ENCODE peak calls at places on chromosome X, in eight cellular contexts. O is fibroblast of lung, J is OCI-LY7, A is mammary epithelial cell, H is IMR-90, U is K562, Y is GM23248, K is H9. Z is an unnamed sample. For H4K20me1, the result is how much of the 10 kb centered on the place peaks cover.

GRCh38 chrX:13691845-13692334 is 3.0 kb downstream of the RAB9A start:
- DNase-seq in J (peak), H (no peak), K (no peak), Y (no peak), O (peak), U (no peak), A (no peak), Z (no peak)

GRCh38 chrX:18855919-18856644 is 127.8 kb downstream of the PHKA2 start:
- DNase-seq in H (no peak), A (peak), O (peak), K (no peak), Y (peak), U (no peak), J (no peak), Z (no peak)

GRCh38 chrX:44020693-44021092 is 47.5 kb upstream of the NDP start:
- DNase-seq in U (no peak), O (no peak), K (no peak), A (no peak), J (no peak), Y (peak), H (no peak), Z (no peak)

GRCh38 chrX:101229155-101229554 is 9.6 kb downstream of the DRP2 start:
- DNase-seq in H (peak), O (peak), K (no peak), Y (peak), U (no peak), A (peak), J (no peak), Z (no peak)

GRCh38 chrX:72094894-72095293 is 36.8 kb downstream of the RTL5 start:
- DNase-seq in K (no peak), A (no peak), Y (no peak), U (peak), H (peak), J (no peak), O (peak), Z (peak)

GRCh38 chrX:105260291-105261043 is 40.0 kb upstream of the TEX13A start:
- DNase-seq in H (no peak), K (peak), J (no peak), O (no peak), U (no peak), Y (no peak), A (no peak), Z (no peak)

GRCh38 chrX:334971-335757 is 16.6 kb upstream of the GTPBP6 start:
- DNase-seq in O (no peak), A (no peak), K (no peak), H (no peak), J (no peak), U (no peak), Y (no peak), Z (no peak)

GRCh38 chrX:85922821-85923220 is 124.5 kb downstream of the CHM start:
- DNase-seq in H (peak), J (no peak), U (no peak), O (peak), A (peak), Y (peak), K (no peak), Z (no peak)

GRCh38 chrX:48948589-48948988 is 8.8 kb downstream of the OTUD5 start:
- DNase-seq in O (no peak), A (no peak), Y (no peak), H (no peak), U (no peak), J (no peak), K (no peak), Z (no peak)

GRCh38 chrX:123976671-123977316 is 15.3 kb downstream of the STAG2 start:
- DNase-seq in O (peak), J (peak), Y (peak), K (no peak), U (no peak), A (peak), H (peak), Z (no peak)

GRCh38 chrX:112865464-112866025 is 24.9 kb upstream of the AMOT start:
- DNase-seq in K (no peak), A (no peak), Y (no peak), H (no peak), J (no peak), O (no peak), U (no peak), Z (no peak)

GRCh38 chrX:23369037-23369436 is 34.4 kb downstream of the PTCHD1 start:
- DNase-seq in U (no peak), J (no peak), A (no peak), Y (no peak), O (no peak), H (no peak), K (no peak), Z (no peak)

GRCh38 chrX:41377624-41378023 is 43.7 kb downstream of the DDX3X start:
- DNase-seq in J (no peak), H (no peak), Y (peak), K (no peak), U (no peak), A (no peak), O (peak), Z (no peak)

GRCh38 chrX:51496501-51497291 is at the start of gene NUDT11:
- DNase-seq in A (peak), K (peak), Y (peak), H (peak), O (peak), U (peak), J (peak), Z (peak)

GRCh38 chrX:129961180-129962083 is 21.0 kb upstream of the BCORL1 start:
- DNase-seq in J (peak), K (peak), H (no peak), A (peak), O (peak), U (peak), Y (peak), Z (peak)

GRCh38 chrX:2715066-2715600 is 24.0 kb downstream of the CD99 start:
- DNase-seq in K (no peak), H (no peak), U (no peak), A (no peak), J (no peak), Y (no peak), O (no peak), Z (no peak)
- H4K20me1 ChIP-seq in K (under half), H (under half), U (under half), A (under half), J (under half), Y (under half), O (under half), Z (under half)

GRCh38 chrX:133923113-133923512 is 62.3 kb downstream of the GPC3 start:
- DNase-seq in H (no peak), K (no peak), A (no peak), J (no peak), U (no peak), O (no peak), Y (peak), Z (no peak)

GRCh38 chrX:133921764-133922389 is 63.5 kb downstream of the GPC3 start:
- DNase-seq in O (no peak), Y (peak), U (peak), K (peak), A (peak), H (peak), J (peak), Z (peak)

GRCh38 chrX:133922390-133922772 is 63.0 kb downstream of the GPC3 start:
- DNase-seq in J (no peak), A (no peak), U (no peak), Y (no peak), O (no peak), H (no peak), K (no peak), Z (no peak)

GRCh38 chrX:133923548-133923947 is 61.8 kb downstream of the GPC3 start:
- DNase-seq in K (no peak), H (no peak), Y (no peak), O (no peak), U (no peak), J (no peak), A (no peak), Z (no peak)

DNA sequence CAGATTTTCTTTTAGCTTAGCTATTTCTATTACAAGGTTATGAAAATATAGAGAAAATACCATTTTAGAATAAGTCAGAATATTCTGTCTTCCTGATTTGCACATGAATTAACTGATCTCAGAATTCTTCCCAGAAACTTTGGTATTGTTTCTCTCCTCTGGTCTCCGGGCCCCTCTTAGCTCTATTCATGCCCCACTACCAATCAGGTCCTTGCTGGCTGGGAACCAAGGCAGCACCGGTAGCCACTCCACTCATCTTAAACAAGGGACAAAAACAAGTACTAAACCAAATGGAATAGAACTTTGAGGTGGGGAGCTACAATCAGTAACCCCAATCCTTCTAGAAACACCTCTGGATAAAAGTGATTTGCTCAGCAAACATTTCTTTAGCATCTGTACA is 64.3 kb downstream of the GPC3 start:
- DNase-seq in H (no peak), J (no peak), Y (no peak), O (no peak), U (no peak), A (no peak), K (no peak), Z (no peak)
- H4K20me1 ChIP-seq in H (under half), J (under half), Y (under half), O (under half), U (under half), A (under half), K (under half), Z (under half)

DNA sequence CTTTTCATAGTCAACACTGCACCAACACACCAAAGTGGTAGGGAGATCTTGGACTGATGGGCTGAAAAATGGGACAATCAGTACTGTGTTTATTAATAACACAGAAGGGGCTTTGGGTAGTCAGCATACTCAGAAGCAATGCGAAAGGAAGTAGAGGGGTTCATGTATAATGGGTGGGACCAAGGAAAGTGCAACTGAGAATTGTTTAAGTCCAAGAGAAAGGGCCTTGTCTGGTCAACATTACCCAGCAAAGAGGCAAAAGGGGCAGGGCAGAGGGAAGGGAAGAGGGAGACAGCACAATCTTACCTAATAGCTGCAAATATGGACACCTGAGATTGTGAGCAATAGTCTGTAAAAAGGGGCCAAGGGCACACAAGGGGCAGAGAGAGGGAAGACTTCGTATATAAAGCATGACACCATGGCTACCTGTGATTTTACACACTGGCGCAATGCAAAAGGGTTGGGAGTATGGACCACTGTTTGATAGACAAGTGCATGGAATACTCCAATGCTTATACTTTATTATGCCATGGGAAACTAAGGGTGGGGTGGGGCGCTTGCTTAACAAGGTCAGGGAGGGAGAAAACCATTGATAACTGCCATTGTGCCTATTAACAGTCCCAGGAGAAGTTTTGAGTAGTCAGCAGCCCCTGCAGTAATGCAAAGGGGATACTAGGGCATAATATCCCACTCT is 279.7 kb downstream of the CHIC1 start:
- DNase-seq in A (no peak), K (no peak), Y (no peak), J (no peak), U (no peak), O (no peak), H (no peak), Z (no peak)
- H4K20me1 ChIP-seq in A (half or more), K (under half), Y (under half), J (under half), U (under half), O (under half), H (half or more), Z (under half)

DNA sequence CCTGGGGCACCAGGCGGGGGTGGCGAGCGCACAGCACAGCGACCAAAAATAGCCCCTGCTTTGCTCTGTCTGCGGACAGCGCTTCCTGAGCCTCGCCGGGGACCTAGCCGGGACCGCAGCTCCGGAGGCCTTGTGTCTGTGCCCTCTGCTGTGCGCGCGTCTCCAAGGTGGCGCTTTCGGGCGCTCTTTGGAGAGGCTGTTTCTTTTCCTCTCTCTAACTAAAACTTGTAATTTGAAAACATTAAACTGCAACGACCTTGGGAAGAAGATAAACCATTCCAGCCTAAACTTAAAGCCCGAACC is 3.4 kb downstream of the ARX start:
- DNase-seq in A (no peak), O (no peak), H (no peak), J (no peak), Y (peak), U (no peak), K (peak), Z (peak)
- H4K20me1 ChIP-seq in A (under half), O (under half), H (under half), J (under half), Y (under half), U (under half), K (under half), Z (half or more)

GRCh38 chrX:120680090-120680489 is 50.2 kb upstream of the C1GALT1C1 start:
- DNase-seq in A (no peak), O (no peak), J (no peak), K (no peak), Y (no peak), H (no peak), U (no peak), Z (no peak)

GRCh38 chrX:120671963-120672362 is 42.1 kb upstream of the C1GALT1C1 start:
- DNase-seq in U (no peak), H (no peak), Y (no peak), K (no peak), O (peak), J (no peak), A (no peak), Z (no peak)

GRCh38 chrX:120672841-120673530 is 43.1 kb upstream of the C1GALT1C1 start:
- DNase-seq in U (no peak), Y (no peak), O (no peak), H (no peak), J (no peak), K (no peak), A (no peak), Z (no peak)

GRCh38 chrX:120672389-120672788 is 42.5 kb upstream of the C1GALT1C1 start:
- DNase-seq in U (no peak), H (peak), J (no peak), Y (peak), A (peak), O (peak), K (no peak), Z (no peak)

DNA sequence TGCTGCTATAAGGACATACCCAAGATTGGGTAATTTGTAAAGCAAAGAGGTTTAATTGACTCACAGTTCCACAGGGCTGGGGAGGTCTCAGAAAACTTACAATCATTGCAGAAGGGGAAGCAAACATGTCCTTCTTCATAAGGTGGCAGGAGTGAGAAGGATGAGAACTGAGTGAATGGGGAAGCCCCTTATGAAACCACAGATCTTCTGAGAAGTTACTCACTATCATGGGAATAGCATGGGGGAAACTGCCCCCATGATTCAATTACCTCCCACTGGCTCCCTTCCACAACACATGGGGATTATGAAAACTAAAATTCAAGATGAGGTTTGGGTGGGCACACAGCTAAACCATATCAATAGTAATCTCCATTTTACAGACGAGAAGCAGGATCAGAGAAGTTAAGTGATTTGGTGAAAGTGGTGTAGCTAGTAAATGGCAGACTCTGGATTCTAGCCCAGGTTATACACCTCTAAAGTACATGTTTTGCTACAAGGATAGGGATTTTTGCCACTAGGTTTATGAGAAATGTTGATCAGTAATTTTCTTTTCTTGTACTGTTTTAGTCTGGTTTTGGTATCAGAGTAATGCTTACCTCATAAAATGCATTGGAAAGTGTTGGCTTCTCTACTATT is 47.3 kb upstream of the C1GALT1C1 start:
- DNase-seq in A (no peak), H (no peak), U (no peak), O (no peak), Y (no peak), K (no peak), J (no peak), Z (no peak)
- H4K20me1 ChIP-seq in A (under half), H (under half), U (under half), O (under half), Y (under half), K (under half), J (under half), Z (under half)

GRCh38 chrX:1387141-1387776 is 4.7 kb downstream of the SLC25A6 start:
- DNase-seq in O (no peak), K (no peak), A (no peak), H (no peak), Y (no peak), J (no peak), U (no peak), Z (no peak)
- H4K20me1 ChIP-seq in O (under half), K (under half), A (under half), H (half or more), Y (under half), J (under half), U (under half), Z (half or more)